ENCODE peak calls at places on chromosomes 4 and X, in nine cellular contexts. One of them, this sample, is unnamed.

GRCh38 chr4:153471691-153472080 is 5.5 kb downstream of the TMEM131L start:
- DNase-seq in transverse colon: no peak
- DNase-seq in fibroblast of pulmonary artery: no peak
- DNase-seq in RWPE1: peak
- DNase-seq in IMR-90: no peak
- DNase-seq in WTC11: no peak
- DNase-seq in upper lobe of left lung: no peak
- DNase-seq in K562: no peak
- DNase-seq in esophagus muscularis mucosa: no peak
- DNase-seq in this sample: peak

GRCh38 chr4:112855058-112855457 is 194.4 kb upstream of the ANK2 start:
- DNase-seq in transverse colon: no peak
- DNase-seq in fibroblast of pulmonary artery: no peak
- DNase-seq in RWPE1: no peak
- DNase-seq in IMR-90: no peak
- DNase-seq in WTC11: no peak
- DNase-seq in upper lobe of left lung: no peak
- DNase-seq in K562: no peak
- DNase-seq in esophagus muscularis mucosa: no peak
- DNase-seq in this sample: no peak

GRCh38 chrX:13080128-13080795 is 35.8 kb upstream of the FAM9C start:
- DNase-seq in transverse colon: no peak
- DNase-seq in fibroblast of pulmonary artery: no peak
- DNase-seq in RWPE1: no peak
- DNase-seq in IMR-90: no peak
- DNase-seq in WTC11: no peak
- DNase-seq in upper lobe of left lung: no peak
- DNase-seq in K562: no peak
- DNase-seq in esophagus muscularis mucosa: no peak
- DNase-seq in this sample: no peak

GRCh38 chrX:14529288-14529989 is at the start of gene GLRA2:
- DNase-seq in transverse colon: peak
- DNase-seq in fibroblast of pulmonary artery: peak
- DNase-seq in RWPE1: peak
- DNase-seq in IMR-90: peak
- DNase-seq in WTC11: peak
- DNase-seq in upper lobe of left lung: no peak
- DNase-seq in K562: peak
- DNase-seq in esophagus muscularis mucosa: no peak
- DNase-seq in this sample: peak

GRCh38 chr4:157978680-157979361 is 194.0 kb downstream of the GASK1B start:
- DNase-seq in transverse colon: peak
- DNase-seq in fibroblast of pulmonary artery: peak
- DNase-seq in RWPE1: peak
- DNase-seq in IMR-90: peak
- DNase-seq in WTC11: peak
- DNase-seq in upper lobe of left lung: peak
- DNase-seq in K562: peak
- DNase-seq in esophagus muscularis mucosa: no peak
- DNase-seq in this sample: peak

GRCh38 chr4:103201254-103201653 is 3.1 kb upstream of the CENPE start:
- DNase-seq in transverse colon: no peak
- DNase-seq in fibroblast of pulmonary artery: no peak
- DNase-seq in RWPE1: no peak
- DNase-seq in IMR-90: no peak
- DNase-seq in WTC11: no peak
- DNase-seq in upper lobe of left lung: no peak
- DNase-seq in K562: no peak
- DNase-seq in esophagus muscularis mucosa: no peak
- DNase-seq in this sample: no peak

GRCh38 chrX:123184199-123184857 is at the start of gene GRIA3:
- DNase-seq in transverse colon: no peak
- DNase-seq in fibroblast of pulmonary artery: no peak
- DNase-seq in RWPE1: no peak
- DNase-seq in IMR-90: no peak
- DNase-seq in WTC11: no peak
- DNase-seq in upper lobe of left lung: no peak
- DNase-seq in K562: no peak
- DNase-seq in esophagus muscularis mucosa: no peak
- DNase-seq in this sample: no peak

GRCh38 chr4:46793036-46793435 is 116.0 kb downstream of the COX7B2 start:
- DNase-seq in transverse colon: no peak
- DNase-seq in fibroblast of pulmonary artery: no peak
- DNase-seq in RWPE1: no peak
- DNase-seq in IMR-90: no peak
- DNase-seq in WTC11: no peak
- DNase-seq in upper lobe of left lung: no peak
- DNase-seq in K562: no peak
- DNase-seq in esophagus muscularis mucosa: no peak
- DNase-seq in this sample: no peak

GRCh38 chr4:105061136-105061696 is 85.5 kb upstream of the TET2 start:
- DNase-seq in transverse colon: peak
- DNase-seq in fibroblast of pulmonary artery: peak
- DNase-seq in RWPE1: peak
- DNase-seq in IMR-90: peak
- DNase-seq in WTC11: no peak
- DNase-seq in upper lobe of left lung: no peak
- DNase-seq in K562: peak
- DNase-seq in esophagus muscularis mucosa: no peak
- DNase-seq in this sample: peak

GRCh38 chr4:26028793-26029511 is 114.9 kb downstream of the SMIM20 start:
- DNase-seq in transverse colon: peak
- DNase-seq in fibroblast of pulmonary artery: peak
- DNase-seq in RWPE1: peak
- DNase-seq in IMR-90: peak
- DNase-seq in WTC11: peak
- DNase-seq in upper lobe of left lung: peak
- DNase-seq in K562: peak
- DNase-seq in esophagus muscularis mucosa: no peak
- DNase-seq in this sample: peak

GRCh38 chr4:122798101-122798500 is 28.5 kb upstream of the FGF2 start:
- DNase-seq in transverse colon: no peak
- DNase-seq in fibroblast of pulmonary artery: peak
- DNase-seq in RWPE1: peak
- DNase-seq in IMR-90: peak
- DNase-seq in WTC11: peak
- DNase-seq in upper lobe of left lung: no peak
- DNase-seq in K562: peak
- DNase-seq in esophagus muscularis mucosa: no peak
- DNase-seq in this sample: no peak

GRCh38 chr4:184383497-184384055 is 90.8 kb downstream of the IRF2 start:
- DNase-seq in transverse colon: peak
- DNase-seq in fibroblast of pulmonary artery: peak
- DNase-seq in RWPE1: peak
- DNase-seq in IMR-90: peak
- DNase-seq in WTC11: no peak
- DNase-seq in upper lobe of left lung: no peak
- DNase-seq in K562: no peak
- DNase-seq in esophagus muscularis mucosa: no peak
- DNase-seq in this sample: no peak

GRCh38 chrX:150361777-150362351 is 1.3 kb upstream of the MAMLD1 start:
- DNase-seq in transverse colon: no peak
- DNase-seq in fibroblast of pulmonary artery: peak
- DNase-seq in RWPE1: no peak
- DNase-seq in IMR-90: peak
- DNase-seq in WTC11: peak
- DNase-seq in upper lobe of left lung: peak
- DNase-seq in K562: no peak
- DNase-seq in esophagus muscularis mucosa: no peak
- DNase-seq in this sample: peak

GRCh38 chrX:148552775-148553174 is 52.4 kb downstream of the AFF2 start:
- DNase-seq in transverse colon: no peak
- DNase-seq in fibroblast of pulmonary artery: no peak
- DNase-seq in RWPE1: no peak
- DNase-seq in IMR-90: no peak
- DNase-seq in WTC11: no peak
- DNase-seq in upper lobe of left lung: no peak
- DNase-seq in K562: no peak
- DNase-seq in esophagus muscularis mucosa: no peak
- DNase-seq in this sample: no peak

GRCh38 chrX:46381630-46382029 is 163.6 kb downstream of the ZNF674 start:
- DNase-seq in transverse colon: peak
- DNase-seq in fibroblast of pulmonary artery: peak
- DNase-seq in RWPE1: no peak
- DNase-seq in IMR-90: peak
- DNase-seq in WTC11: peak
- DNase-seq in upper lobe of left lung: no peak
- DNase-seq in K562: peak
- DNase-seq in esophagus muscularis mucosa: no peak
- DNase-seq in this sample: peak
- TF ChIP-seq CTCF in transverse colon: no peak
- TF ChIP-seq CTCF in fibroblast of pulmonary artery: peak
- TF ChIP-seq CTCF in RWPE1: no peak
- TF ChIP-seq CTCF in IMR-90: peak
- TF ChIP-seq CTCF in WTC11: peak
- TF ChIP-seq CTCF in upper lobe of left lung: no peak
- TF ChIP-seq CTCF in K562: peak
- TF ChIP-seq CTCF in esophagus muscularis mucosa: no peak
- TF ChIP-seq CTCF in this sample: no peak

DNA sequence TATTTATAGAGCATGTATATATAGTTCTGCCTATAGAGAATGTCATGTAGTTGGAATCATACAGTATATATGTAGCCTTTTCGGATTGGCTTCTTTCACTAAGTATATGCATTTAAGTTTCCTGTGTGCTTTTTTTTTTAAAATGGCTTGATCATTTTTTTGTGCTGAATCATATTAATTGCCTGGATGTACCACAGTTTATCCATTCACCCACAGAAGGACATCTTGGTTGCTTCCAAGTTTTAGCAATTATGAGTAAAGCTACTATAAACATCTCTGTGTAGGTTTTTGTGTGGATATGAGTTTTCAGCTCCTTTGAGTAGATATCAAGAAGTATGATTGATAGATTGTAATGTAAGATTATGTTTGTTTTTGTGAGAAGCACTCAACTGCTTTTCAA is 23.8 kb downstream of the PTTG2 start:
- DNase-seq in transverse colon: no peak
- DNase-seq in fibroblast of pulmonary artery: no peak
- DNase-seq in RWPE1: no peak
- DNase-seq in IMR-90: peak
- DNase-seq in WTC11: no peak
- DNase-seq in upper lobe of left lung: no peak
- DNase-seq in K562: no peak
- DNase-seq in esophagus muscularis mucosa: no peak
- DNase-seq in this sample: no peak
- TF ChIP-seq CTCF in transverse colon: no peak
- TF ChIP-seq CTCF in fibroblast of pulmonary artery: no peak
- TF ChIP-seq CTCF in RWPE1: no peak
- TF ChIP-seq CTCF in IMR-90: no peak
- TF ChIP-seq CTCF in WTC11: no peak
- TF ChIP-seq CTCF in upper lobe of left lung: no peak
- TF ChIP-seq CTCF in K562: no peak
- TF ChIP-seq CTCF in esophagus muscularis mucosa: no peak
- TF ChIP-seq CTCF in this sample: no peak

GRCh38 chr4:150874386-150875226 is 140.5 kb downstream of the LRBA start:
- DNase-seq in transverse colon: no peak
- DNase-seq in fibroblast of pulmonary artery: peak
- DNase-seq in RWPE1: no peak
- DNase-seq in IMR-90: no peak
- DNase-seq in WTC11: no peak
- DNase-seq in upper lobe of left lung: no peak
- DNase-seq in K562: no peak
- DNase-seq in esophagus muscularis mucosa: no peak
- DNase-seq in this sample: no peak

GRCh38 chr4:150875367-150875766 is 139.7 kb downstream of the LRBA start:
- DNase-seq in transverse colon: no peak
- DNase-seq in fibroblast of pulmonary artery: no peak
- DNase-seq in RWPE1: no peak
- DNase-seq in IMR-90: no peak
- DNase-seq in WTC11: no peak
- DNase-seq in upper lobe of left lung: no peak
- DNase-seq in K562: no peak
- DNase-seq in esophagus muscularis mucosa: no peak
- DNase-seq in this sample: no peak
- TF ChIP-seq CTCF in transverse colon: no peak
- TF ChIP-seq CTCF in fibroblast of pulmonary artery: no peak
- TF ChIP-seq CTCF in RWPE1: no peak
- TF ChIP-seq CTCF in IMR-90: no peak
- TF ChIP-seq CTCF in WTC11: no peak
- TF ChIP-seq CTCF in upper lobe of left lung: no peak
- TF ChIP-seq CTCF in K562: no peak
- TF ChIP-seq CTCF in esophagus muscularis mucosa: no peak
- TF ChIP-seq CTCF in this sample: no peak

GRCh38 chrX:27918799-27919198 is 62.5 kb downstream of the DCAF8L1 start:
- DNase-seq in transverse colon: peak
- DNase-seq in fibroblast of pulmonary artery: peak
- DNase-seq in RWPE1: no peak
- DNase-seq in IMR-90: peak
- DNase-seq in WTC11: peak
- DNase-seq in upper lobe of left lung: no peak
- DNase-seq in K562: no peak
- DNase-seq in esophagus muscularis mucosa: no peak
- DNase-seq in this sample: no peak
- TF ChIP-seq CTCF in transverse colon: no peak
- TF ChIP-seq CTCF in fibroblast of pulmonary artery: peak
- TF ChIP-seq CTCF in RWPE1: no peak
- TF ChIP-seq CTCF in IMR-90: peak
- TF ChIP-seq CTCF in WTC11: no peak
- TF ChIP-seq CTCF in upper lobe of left lung: no peak
- TF ChIP-seq CTCF in K562: no peak
- TF ChIP-seq CTCF in esophagus muscularis mucosa: no peak
- TF ChIP-seq CTCF in this sample: no peak